ENCODE peak calls at places on chromosomes 13 and 19, in nine cellular contexts. T is NCI-H510A treated with DMSO at 0.1 percent for 48 hours; L is cardiac muscle cell; Q is NCI-H2081 treated with DMSO at 0.1 percent for 48 hours; J is ovary; V is NCI-H1436; W is hepatic stellate cell; Z is stimulated activated CD8-positive, alpha-beta memory T cell treated with anti-CD3 and anti-CD28 coated beads, Interleukin-12 subunit alpha, Interleukin-12 subunit beta, amount 100 ng/mL, for 1 hour; I is HTR-8/SVneo. M is an unnamed sample.

GRCh38 chr13:27636624-27637288 is 15.1 kb downstream of the POLR1D start:
- DNase-seq in T (no peak), L (no peak), Q (peak; percentile 19), J (no peak), V (no peak), W (no peak), Z (no peak), I (no peak), M (no peak)

GRCh38 chr13:46871557-46871956 is 25.3 kb downstream of the HTR2A start:
- DNase-seq in T (no peak), L (no peak), Q (no peak), J (no peak), V (no peak), W (no peak), Z (no peak), I (no peak), M (no peak)

GRCh38 chr13:73989244-73989843 is 144.9 kb downstream of the KLF12 start:
- DNase-seq in T (no peak), L (no peak), Q (no peak), J (no peak), V (no peak), W (no peak), Z (no peak), I (no peak), M (no peak)

GRCh38 chr19:43778651-43779050 is 2.1 kb downstream of the KCNN4 start:
- DNase-seq in T (peak; percentile 79), L (no peak), Q (peak; percentile 54), J (no peak), V (peak; percentile 99), W (no peak), Z (no peak), I (no peak), M (no peak)

GRCh38 chr13:110617326-110618072 is 2.2 kb downstream of the NAXD start:
- DNase-seq in T (peak; percentile 24), L (no peak), Q (no peak), J (peak; percentile 81), V (no peak), W (no peak), Z (no peak), I (no peak), M (peak; percentile 76)

GRCh38 chr19:13212759-13213330 is 62.6 kb downstream of the IER2 start:
- DNase-seq in T (peak; percentile 12), L (peak; percentile 50), Q (peak; percentile 3), J (peak; percentile 43), V (peak; percentile 30), W (peak; percentile 47), Z (peak; percentile 72), I (peak; percentile 38), M (peak; percentile 64)

GRCh38 chr19:2887391-2887914 is 13.3 kb upstream of the ZNF57 start:
- DNase-seq in T (peak; percentile 82), L (peak; percentile 72), Q (peak; percentile 66), J (no peak), V (peak; percentile 28), W (peak; percentile 72), Z (no peak), I (peak; percentile 60), M (peak; percentile 80)

GRCh38 chr13:75372517-75372916 is 109.5 kb downstream of the TBC1D4 start:
- DNase-seq in T (peak; percentile 1), L (peak; percentile 54), Q (peak; percentile 0), J (no peak), V (peak; percentile 64), W (peak; percentile 29), Z (no peak), I (peak; percentile 15), M (peak; percentile 79)

GRCh38 chr19:11168568-11168967 is 13.0 kb upstream of the SPC24 start:
- DNase-seq in T (no peak), L (no peak), Q (no peak), J (no peak), V (no peak), W (peak; percentile 95), Z (no peak), I (peak; percentile 54), M (peak; percentile 97)

GRCh38 chr13:111972261-111972780 is 94.6 kb upstream of the SOX1 start:
- DNase-seq in T (peak; percentile 71), L (no peak), Q (no peak), J (no peak), V (no peak), W (no peak), Z (no peak), I (no peak), M (no peak)

GRCh38 chr13:91719033-91719432 is 320.6 kb downstream of the GPC5 start:
- DNase-seq in T (no peak), L (no peak), Q (no peak), J (no peak), V (no peak), W (no peak), Z (no peak), I (peak; percentile 5), M (peak; percentile 4)

GRCh38 chr19:51271015-51271600 is 20.2 kb downstream of the SIGLECL1 start:
- DNase-seq in T (no peak), L (no peak), Q (no peak), J (no peak), V (no peak), W (no peak), Z (no peak), I (no peak), M (no peak)

M was measured in GM23248.